ENCODE peak calls at places on chromosomes 3 and 15, in four cellular contexts. Z is HepG2, O is K562, X is H1. Q is an unnamed sample.

GRCh38 chr3:84836961-84837360 is 121.8 kb upstream of the CADM2 start:
- DNase-seq in X (peak), Z (no peak), O (no peak), Q (peak)

GRCh38 chr3:48979451-48979850 is 10.6 kb upstream of the P4HTM start:
- DNase-seq in Z (no peak), O (no peak), X (no peak), Q (no peak)

GRCh38 chr15:29687939-29688884 is 134.1 kb downstream of the TJP1 start:
- DNase-seq in X (no peak), O (no peak), Z (no peak), Q (no peak)

GRCh38 chr15:91021516-91022074 is 799 bp downstream of the VPS33B start:
- DNase-seq in Z (peak), X (no peak), O (no peak), Q (no peak)

GRCh38 chr3:197501879-197502620 is 53.7 kb downstream of the BDH1 start:
- DNase-seq in O (no peak), X (peak), Z (peak), Q (peak)

GRCh38 chr3:191681198-191681597 is 220.2 kb downstream of the PYDC2 start:
- DNase-seq in Z (no peak), X (no peak), O (no peak), Q (no peak)

GRCh38 chr3:89692601-89693000 is 585.2 kb downstream of the EPHA3 start:
- DNase-seq in O (no peak), Z (no peak), X (no peak), Q (no peak)

GRCh38 chr3:134430950-134431445 is 54.8 kb downstream of the ANAPC13 start:
- DNase-seq in X (no peak), O (no peak), Z (no peak), Q (no peak)

GRCh38 chr3:99646107-99646435 is 7.7 kb downstream of the COL8A1 start:
- DNase-seq in X (no peak), O (no peak), Z (no peak), Q (no peak)

GRCh38 chr3:72492240-72492639 is 356.0 kb downstream of the SHQ1 start:
- DNase-seq in O (no peak), Z (no peak), X (no peak), Q (no peak)

GRCh38 chr3:153090973-153091372 is 71.1 kb upstream of the RAP2B start:
- DNase-seq in X (no peak), Z (no peak), O (no peak), Q (no peak)

GRCh38 chr15:90001062-90001682 is at the start of gene ZNF710:
- DNase-seq in X (peak), Z (no peak), O (peak), Q (peak)

DNA sequence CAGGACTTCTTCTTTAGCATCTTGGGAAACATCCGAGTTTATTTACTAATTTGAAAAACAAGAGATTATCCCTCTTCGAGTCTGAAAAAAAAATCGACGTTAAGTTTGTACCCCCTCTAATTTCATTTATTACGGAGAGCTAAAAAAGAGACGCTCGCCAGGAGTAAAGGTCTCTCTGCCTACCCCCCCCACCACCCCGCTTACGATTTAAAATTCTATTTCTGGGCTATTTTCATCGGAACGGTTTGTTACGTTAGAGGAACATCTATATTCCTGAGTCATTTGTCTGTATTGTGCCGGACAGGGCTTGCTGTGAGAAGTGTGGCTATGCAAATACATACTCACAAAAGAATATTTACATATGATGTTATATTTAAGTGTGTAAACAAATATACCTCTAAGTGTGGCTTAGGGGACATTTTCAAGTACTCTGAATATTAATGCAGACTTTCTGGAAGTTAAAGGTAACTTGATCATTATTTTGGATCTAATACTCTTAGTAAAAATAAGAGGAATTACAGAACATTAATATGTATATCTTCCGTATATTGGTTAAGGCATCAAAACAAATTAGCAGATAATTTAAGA is 1.4 kb upstream of the SHOX2 start:
- DNase-seq in Z (no peak), O (no peak), X (no peak), Q (no peak)
- H3K4me3 ChIP-seq in Z (no peak), O (no peak), X (peak), Q (peak)

DNA sequence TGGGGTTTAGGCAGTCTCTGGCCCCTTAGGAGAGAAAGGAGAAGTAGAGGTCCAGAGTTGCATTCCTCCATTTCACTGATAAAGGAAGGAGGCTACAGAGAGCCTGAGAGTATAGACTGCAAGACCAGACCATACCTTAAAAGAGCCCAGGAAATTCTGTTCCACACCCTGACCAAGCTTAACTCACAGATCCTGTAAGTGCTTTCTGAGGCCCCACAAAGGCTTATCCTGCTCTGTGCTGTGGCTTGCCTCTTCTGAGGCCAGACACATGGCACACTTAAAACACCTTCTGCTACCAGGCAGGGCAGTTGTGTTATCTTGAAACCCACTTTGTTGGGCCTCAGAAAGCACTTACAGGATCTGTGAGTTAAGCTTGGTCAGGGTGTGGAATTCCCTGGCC is 39.1 kb upstream of the LEKR1 start:
- DNase-seq in X (no peak), Z (no peak), O (no peak), Q (no peak)
- TF ChIP-seq CREB1 in X (no peak), Z (no peak), O (no peak), Q (no peak)

DNA sequence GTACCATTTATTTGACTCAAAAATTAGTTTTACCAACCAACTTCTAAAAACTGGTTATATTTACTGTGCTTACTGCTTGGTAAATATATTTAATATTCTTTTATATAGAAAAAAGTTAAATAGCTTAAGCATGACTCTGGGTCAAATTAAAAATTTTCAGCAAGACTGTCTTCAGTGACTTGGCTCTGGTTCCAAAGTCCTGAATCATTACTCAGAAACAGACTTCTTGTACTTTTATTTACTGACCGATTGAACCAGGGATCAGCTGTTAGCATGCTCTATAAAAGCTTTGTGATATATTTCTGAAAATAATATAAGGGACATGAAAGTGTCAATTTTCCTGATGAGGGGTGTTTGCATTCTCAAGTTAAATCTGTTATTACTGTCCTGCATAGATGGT is 164.3 kb downstream of the MCTP2 start:
- DNase-seq in Z (no peak), X (no peak), O (no peak), Q (no peak)
- H3K4me3 ChIP-seq in Z (no peak), X (no peak), O (no peak), Q (no peak)

DNA sequence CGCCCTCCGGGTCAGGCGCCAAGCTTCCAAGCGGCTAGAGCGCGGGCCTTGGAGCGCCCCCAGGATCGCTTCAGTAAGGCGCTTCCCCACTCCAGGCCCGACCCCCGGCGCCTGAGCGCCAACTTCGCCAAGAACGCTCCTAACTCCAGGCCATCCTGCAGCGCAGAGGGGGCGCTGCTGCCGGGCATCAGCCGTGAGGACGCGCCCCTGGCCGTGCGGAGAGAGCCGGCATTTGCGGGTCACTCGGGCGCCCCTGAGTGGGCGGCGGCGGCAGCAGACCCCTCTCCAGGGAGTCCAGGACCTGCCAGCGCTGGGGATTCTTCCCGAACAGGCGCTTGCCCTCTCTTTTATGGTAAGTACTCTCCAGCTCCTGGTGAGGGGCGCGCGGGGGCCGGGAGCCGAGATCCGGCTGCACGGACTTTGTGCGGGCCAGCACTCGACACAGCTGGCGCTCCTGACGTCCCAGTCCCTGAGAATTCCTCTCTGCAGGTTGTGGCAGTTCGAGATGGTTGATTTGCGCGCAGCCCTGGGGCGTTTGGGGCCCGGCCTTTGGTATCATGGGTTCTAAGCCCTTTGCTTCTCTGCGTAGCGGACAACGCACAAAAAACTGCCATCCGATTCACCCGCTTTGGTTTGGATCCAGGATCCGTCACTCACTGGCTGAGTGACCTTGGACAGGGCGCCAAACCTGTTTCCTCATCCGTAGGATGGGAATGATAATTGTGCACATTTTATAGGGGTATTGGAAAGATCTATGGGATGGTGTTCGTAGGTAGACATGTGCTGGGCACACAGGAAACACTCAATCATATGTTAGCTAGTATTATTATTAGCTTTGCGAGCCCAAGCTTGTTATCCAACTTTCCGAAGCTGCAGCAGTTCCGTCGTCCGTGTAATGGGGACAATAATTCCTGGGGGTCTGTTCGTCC is 758 bp downstream of the SPSB4 start:
- DNase-seq in X (peak), Z (no peak), O (no peak), Q (peak)
- TF ChIP-seq CREB1 in X (no peak), Z (no peak), O (no peak), Q (no peak)

DNA sequence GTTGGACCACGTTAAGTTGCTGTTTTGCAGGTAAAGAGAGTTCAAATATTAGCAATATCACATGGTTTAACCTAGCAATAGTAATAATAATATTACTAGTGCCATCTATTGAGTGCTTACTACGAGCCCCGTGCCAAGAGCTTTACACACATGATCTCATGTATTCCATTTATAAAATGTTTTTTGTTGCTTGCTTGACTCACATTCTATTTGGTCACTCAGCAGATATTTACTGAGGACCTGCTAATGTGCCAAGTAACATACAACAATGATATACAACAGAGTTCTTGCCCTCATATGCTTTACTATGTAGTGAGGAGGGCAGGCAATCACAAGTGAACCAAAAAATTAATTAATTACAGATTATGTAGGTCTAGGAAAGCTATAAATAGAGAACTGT is 36.7 kb downstream of the CTDSPL start:
- DNase-seq in O (no peak), X (no peak), Z (no peak), Q (no peak)
- H3K4me3 ChIP-seq in O (no peak), X (no peak), Z (no peak), Q (no peak)

DNA sequence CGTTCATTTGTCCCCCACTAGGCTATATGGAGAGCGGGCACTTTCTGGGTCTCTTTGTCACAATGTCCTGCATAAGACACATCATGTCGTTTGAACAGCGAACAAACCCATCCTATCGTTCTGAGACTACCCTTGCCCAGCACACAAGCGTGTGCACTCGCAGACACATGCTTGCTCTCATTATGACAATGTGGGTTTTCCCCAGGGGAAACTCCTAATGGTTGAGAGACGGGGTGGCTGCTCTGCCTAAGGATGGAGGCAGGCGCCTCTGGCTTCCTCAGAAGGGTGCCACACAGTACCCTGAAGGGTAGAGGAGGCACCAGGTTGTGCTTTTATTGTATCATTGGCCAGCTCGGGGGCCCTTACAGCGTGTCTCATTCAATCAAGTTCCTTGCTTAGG is 51.0 kb upstream of the MYZAP start:
- DNase-seq in Z (no peak), O (no peak), X (no peak), Q (no peak)
- TF ChIP-seq CREB1 in Z (no peak), O (no peak), X (no peak), Q (no peak)

GRCh38 chr15:58587481-58587880 is 155.7 kb downstream of the LIPC start:
- DNase-seq in X (no peak), O (no peak), Z (no peak), Q (no peak)

GRCh38 chr15:58590901-58591300 is 158.6 kb downstream of the ADAM10 start:
- DNase-seq in O (no peak), Z (no peak), X (no peak), Q (no peak)

GRCh38 chr15:58588096-58588495 is 156.3 kb downstream of the LIPC start:
- DNase-seq in Z (no peak), O (no peak), X (no peak), Q (peak)

GRCh38 chr15:58589047-58589446 is 157.3 kb downstream of the LIPC start:
- DNase-seq in O (no peak), X (no peak), Z (no peak), Q (no peak)

GRCh38 chr15:58590236-58590635 is 158.4 kb downstream of the LIPC start:
- DNase-seq in Z (no peak), X (no peak), O (no peak), Q (no peak)
- H3K4me3 ChIP-seq in Z (no peak), X (no peak), O (no peak), Q (no peak)